ENCODE peak calls at places on chromosomes 5 and 9, in five cellular contexts. K is CD8-positive, alpha-beta memory T cell; J is SJCRH30; R is adrenal gland; C is brain microvascular endothelial cell. Y is an unnamed sample.

GRCh38 chr5:80754900-80755299 is 100.1 kb upstream of the DHFR start:
- DNase-seq in C (peak; percentile 36), J (peak; percentile 97), K (no peak), R (no peak), Y (no peak)

GRCh38 chr5:123120197-123120596 is 31.2 kb downstream of the PRDM6 start:
- DNase-seq in K (no peak), C (no peak), J (peak; percentile 45), R (no peak), Y (no peak)

GRCh38 chr5:111741270-111741669 is 15.7 kb downstream of the NREP start:
- DNase-seq in J (no peak), C (no peak), K (no peak), R (no peak), Y (no peak)

GRCh38 chr9:354453-354852 is 139.8 kb downstream of the DOCK8 start:
- DNase-seq in C (no peak), R (no peak), J (no peak), K (no peak), Y (peak; percentile 80)

GRCh38 chr9:126366366-126367011 is 39.9 kb downstream of the MVB12B start:
- DNase-seq in R (no peak), J (no peak), K (no peak), C (no peak), Y (no peak)

GRCh38 chr5:105680858-105681257 is 1989.9 kb downstream of the EFNA5 start:
- DNase-seq in C (no peak), K (no peak), J (no peak), R (no peak), Y (no peak)

GRCh38 chr5:89628876-89629635 is 746.1 kb upstream of the MEF2C start:
- DNase-seq in C (peak; percentile 20), K (no peak), J (peak; percentile 12), R (no peak), Y (no peak)

GRCh38 chr5:146447734-146448380 is 724 bp downstream of the TCERG1 start:
- DNase-seq in R (no peak), J (peak; percentile 58), K (no peak), C (peak; percentile 39), Y (no peak)

GRCh38 chr9:117718701-117719100 is 14.5 kb downstream of the TLR4 start:
- DNase-seq in J (no peak), K (no peak), C (no peak), R (no peak), Y (no peak)

GRCh38 chr5:421901-422300 is 21.1 kb upstream of the EXOC3 start:
- DNase-seq in C (no peak), J (no peak), K (no peak), R (no peak), Y (peak; percentile 60)

GRCh38 chr9:83304686-83305085 is 233.5 kb downstream of the FRMD3 start:
- DNase-seq in K (no peak), R (peak; percentile 88), J (peak; percentile 22), C (peak; percentile 53), Y (peak; percentile 71)

GRCh38 chr9:97468658-97469448 is 32.6 kb upstream of the TMOD1 start:
- DNase-seq in R (peak; percentile 89), C (peak; percentile 56), J (peak; percentile 82), K (no peak), Y (peak; percentile 66)

GRCh38 chr9:10605388-10605787 is 7.4 kb downstream of the PTPRD start:
- DNase-seq in J (no peak), R (no peak), C (no peak), K (no peak), Y (no peak)

GRCh38 chr5:65820373-65820772 is 98.4 kb downstream of the NLN start:
- DNase-seq in K (no peak), R (no peak), J (no peak), C (no peak), Y (no peak)

GRCh38 chr9:86946712-86947145 is 577 bp downstream of the GAS1 start:
- DNase-seq in R (peak; percentile 66), K (peak; percentile 8), C (peak; percentile 36), J (peak; percentile 84), Y (peak; percentile 75)

GRCh38 chr5:5116953-5117352 is 23.2 kb upstream of the ADAMTS16 start:
- DNase-seq in J (no peak), R (no peak), K (no peak), C (no peak), Y (no peak)

GRCh38 chr9:107276966-107277710 is 5.9 kb upstream of the RAD23B start:
- DNase-seq in K (no peak), C (no peak), J (no peak), R (no peak), Y (no peak)

GRCh38 chr5:176542596-176543427 is 5.6 kb upstream of the RNF44 start:
- DNase-seq in K (peak; percentile 33), J (peak; percentile 46), R (no peak), C (no peak), Y (no peak)

GRCh38 chr5:53542917-53543316 is 17.5 kb upstream of the NDUFS4 start:
- DNase-seq in C (no peak), R (no peak), J (no peak), K (no peak), Y (no peak)

GRCh38 chr9:34256987-34257585 is 72.0 kb downstream of the KIF24 start:
- DNase-seq in J (no peak), C (no peak), K (no peak), R (no peak), Y (no peak)

GRCh38 chr5:110957934-110958333 is 113.6 kb upstream of the TSLP start:
- DNase-seq in K (no peak), J (no peak), C (peak; percentile 14), R (no peak), Y (no peak)

GRCh38 chr9:13033959-13034695 is 245.4 kb downstream of the MPDZ start:
- DNase-seq in C (peak; percentile 75), K (no peak), J (peak; percentile 87), R (peak; percentile 61), Y (peak; percentile 73)

GRCh38 chr5:67301285-67301904 is 104.8 kb upstream of the CD180 start:
- DNase-seq in R (peak; percentile 39), J (peak; percentile 4), K (no peak), C (peak; percentile 72), Y (no peak)

GRCh38 chr5:84383816-84384603 is 670 bp downstream of the EDIL3 start:
- DNase-seq in K (no peak), C (peak; percentile 40), R (peak; percentile 21), J (peak; percentile 62), Y (peak; percentile 69)

GRCh38 chr9:126933334-126933980 is 18.9 kb downstream of the RALGPS1 start:
- DNase-seq in J (no peak), C (no peak), K (no peak), R (no peak), Y (no peak)

GRCh38 chr9:3027260-3027659 is 183.4 kb upstream of the PUM3 start:
- DNase-seq in R (no peak), J (no peak), C (no peak), K (no peak), Y (no peak)

GRCh38 chr5:54874337-54875021 is 110.9 kb downstream of the ESM1 start:
- DNase-seq in C (no peak), J (no peak), R (no peak), K (no peak), Y (no peak)

GRCh38 chr9:88730780-88731179 is 195.8 kb downstream of the NXNL2 start:
- DNase-seq in J (no peak), K (no peak), R (no peak), C (no peak), Y (no peak)

GRCh38 chr9:101995231-101995630 is 256.8 kb upstream of the GRIN3A start:
- DNase-seq in R (no peak), J (peak; percentile 95), K (no peak), C (peak; percentile 93), Y (no peak)

GRCh38 chr9:94746541-94747505 is 20.3 kb downstream of the AOPEP start:
- DNase-seq in K (no peak), R (no peak), C (no peak), J (peak; percentile 32), Y (no peak)

GRCh38 chr9:136661641-136662325 is 933 bp upstream of the EGFL7 start:
- DNase-seq in R (no peak), C (no peak), K (no peak), J (no peak), Y (peak; percentile 63)

GRCh38 chr9:136657975-136658848 is 4.5 kb upstream of the EGFL7 start:
- DNase-seq in K (no peak), J (no peak), R (no peak), C (no peak), Y (peak; percentile 61)

GRCh38 chr9:136660971-136661540 is 1.7 kb upstream of the EGFL7 start:
- DNase-seq in C (no peak), J (no peak), R (no peak), K (no peak), Y (peak; percentile 62)

GRCh38 chr9:136658849-136659535 is 3.7 kb upstream of the EGFL7 start:
- DNase-seq in C (no peak), R (no peak), J (no peak), K (no peak), Y (peak; percentile 66)

DNA sequence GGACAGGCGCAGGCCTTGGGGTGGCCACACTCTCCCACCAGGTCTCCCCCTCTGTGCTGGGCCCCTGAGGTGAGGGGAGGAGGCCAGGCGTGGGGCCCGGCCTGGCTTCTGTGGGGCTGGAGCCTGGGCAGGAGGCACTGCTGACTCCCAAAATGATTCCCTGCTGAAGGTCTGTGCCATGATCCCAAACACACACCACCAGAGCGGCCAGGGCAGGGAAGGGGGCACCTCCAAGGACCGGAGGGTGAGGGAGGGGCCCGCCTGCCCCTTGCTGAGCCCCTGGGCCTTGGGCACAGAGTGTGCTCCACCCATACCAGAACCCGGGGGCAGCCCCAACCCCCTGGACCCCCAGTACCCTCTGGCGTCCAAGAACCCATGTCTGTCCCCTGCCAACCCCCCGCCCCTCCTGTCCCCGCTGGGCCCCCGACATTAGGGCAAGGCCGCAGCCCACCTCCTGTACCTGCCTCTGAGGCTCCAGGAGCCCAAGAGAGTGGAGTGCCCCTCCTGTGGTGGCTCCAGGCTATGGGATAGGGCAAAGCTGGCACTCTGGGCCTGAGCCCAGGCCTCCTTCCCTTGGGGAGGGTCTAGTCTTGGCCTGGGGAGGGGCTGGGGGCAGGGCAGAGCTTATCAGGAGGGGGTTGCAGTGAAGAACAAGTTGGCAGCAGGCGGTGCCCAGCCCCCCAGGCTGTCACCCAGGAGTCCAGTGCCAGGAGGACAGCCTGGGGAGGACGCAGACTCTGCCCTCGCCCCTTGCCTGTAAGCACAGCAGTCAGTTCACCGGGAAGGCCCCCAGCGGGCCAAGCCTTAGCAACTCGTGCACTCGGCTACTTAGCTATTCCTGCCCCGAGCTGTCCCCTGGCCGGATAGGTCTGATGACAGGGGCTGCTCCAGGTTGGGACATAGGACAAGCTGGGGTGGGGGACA is 2.6 kb upstream of the EGFL7 start:
- DNase-seq in R (no peak), C (no peak), K (no peak), J (no peak), Y (peak; percentile 61)
- H3K27ac ChIP-seq in R (no peak overlapping the region), C (no peak overlapping the region), K (no peak overlapping the region), J (no peak overlapping the region), Y (peak overlapping the region; percentile 91)

GRCh38 chr5:157267025-157267424 is 1.1 kb downstream of the CYFIP2 start:
- DNase-seq in K (no peak), J (no peak), R (no peak), C (no peak), Y (no peak)
- H3K4me3 ChIP-seq in K (peak overlapping the region; percentile 68), J (no peak overlapping the region), R (no peak overlapping the region), C (no peak overlapping the region), Y (peak overlapping the region; percentile 59)

DNA sequence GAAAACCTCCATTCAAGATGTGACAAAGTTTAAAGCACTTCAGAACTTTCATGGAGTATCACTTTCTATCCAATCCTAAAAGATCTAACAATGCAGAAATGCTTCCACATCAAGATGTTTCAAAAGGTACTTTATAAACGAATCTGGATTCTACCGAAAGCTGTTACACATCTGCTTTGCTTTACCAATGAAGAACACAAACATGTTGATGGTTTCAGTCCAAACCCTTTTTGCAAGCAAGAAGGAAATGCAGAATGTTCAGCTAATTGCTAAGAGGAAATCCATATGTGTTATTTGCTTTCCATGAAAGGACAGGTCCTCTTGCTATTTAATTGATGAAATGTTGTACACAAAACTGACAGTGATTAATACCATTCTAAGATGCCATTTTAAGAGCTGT is 419.6 kb downstream of the EFNA5 start:
- DNase-seq in R (no peak), C (no peak), J (no peak), K (no peak), Y (no peak)
- H3K27ac ChIP-seq in R (no peak overlapping the region), C (no peak overlapping the region), J (no peak overlapping the region), K (no peak overlapping the region), Y (no peak overlapping the region)

GRCh38 chr9:36137392-36138004 is 965 bp downstream of the GLIPR2 start:
- DNase-seq in K (no peak), C (no peak), J (peak; percentile 58), R (no peak), Y (no peak)
- H3K4me3 ChIP-seq in K (peak overlapping the region; percentile 86), C (peak overlapping the region; percentile 66), J (peak overlapping the region; percentile 75), R (peak overlapping the region; percentile 34), Y (peak overlapping the region; percentile 83)

Y was measured in upper lobe of right lung.